ENCODE peak calls at places on chromosomes 5 and 9, in four cellular contexts. One of them, this sample, is unnamed.

GRCh38 chr5:37915078-37915736 is 75.4 kb upstream of the GDNF start:
- DNase-seq in stimulated activated CD4-positive, alpha-beta T cell treated with anti-CD3 and anti-CD28 coated beads, Interleukin-15, amount 100 ng/mL, for 1 hour: no peak
- DNase-seq in NCI-H510A treated with DMSO at 0.1 percent for 48 hours: no peak
- DNase-seq in activated CD8-positive, alpha-beta memory T cell treated with anti-CD3 and anti-CD28 coated beads for 4 hours: no peak
- DNase-seq in this sample: no peak

GRCh38 chr5:2131826-2132496 is 249.2 kb upstream of the IRX4 start:
- DNase-seq in activated CD8-positive, alpha-beta memory T cell treated with anti-CD3 and anti-CD28 coated beads for 4 hours: no peak
- DNase-seq in stimulated activated CD4-positive, alpha-beta T cell treated with anti-CD3 and anti-CD28 coated beads, Interleukin-15, amount 100 ng/mL, for 1 hour: no peak
- DNase-seq in NCI-H510A treated with DMSO at 0.1 percent for 48 hours: no peak
- DNase-seq in this sample: no peak

GRCh38 chr5:126384985-126385384 is 38.2 kb upstream of the GRAMD2B start:
- DNase-seq in stimulated activated CD4-positive, alpha-beta T cell treated with anti-CD3 and anti-CD28 coated beads, Interleukin-15, amount 100 ng/mL, for 1 hour: no peak
- DNase-seq in activated CD8-positive, alpha-beta memory T cell treated with anti-CD3 and anti-CD28 coated beads for 4 hours: no peak
- DNase-seq in NCI-H510A treated with DMSO at 0.1 percent for 48 hours: no peak
- DNase-seq in this sample: peak; percentile 84

GRCh38 chr5:159510282-159510681 is 180.0 kb upstream of the IL12B start:
- DNase-seq in NCI-H510A treated with DMSO at 0.1 percent for 48 hours: no peak
- DNase-seq in activated CD8-positive, alpha-beta memory T cell treated with anti-CD3 and anti-CD28 coated beads for 4 hours: no peak
- DNase-seq in stimulated activated CD4-positive, alpha-beta T cell treated with anti-CD3 and anti-CD28 coated beads, Interleukin-15, amount 100 ng/mL, for 1 hour: no peak
- DNase-seq in this sample: no peak

GRCh38 chr9:118522093-118523028 is 818.2 kb downstream of the TLR4 start:
- DNase-seq in NCI-H510A treated with DMSO at 0.1 percent for 48 hours: peak; percentile 17
- DNase-seq in stimulated activated CD4-positive, alpha-beta T cell treated with anti-CD3 and anti-CD28 coated beads, Interleukin-15, amount 100 ng/mL, for 1 hour: no peak
- DNase-seq in activated CD8-positive, alpha-beta memory T cell treated with anti-CD3 and anti-CD28 coated beads for 4 hours: no peak
- DNase-seq in this sample: peak; percentile 14

GRCh38 chr5:137752873-137753226 is 1.3 kb downstream of the HNRNPA0 start:
- DNase-seq in stimulated activated CD4-positive, alpha-beta T cell treated with anti-CD3 and anti-CD28 coated beads, Interleukin-15, amount 100 ng/mL, for 1 hour: peak; percentile 1
- DNase-seq in activated CD8-positive, alpha-beta memory T cell treated with anti-CD3 and anti-CD28 coated beads for 4 hours: no peak
- DNase-seq in NCI-H510A treated with DMSO at 0.1 percent for 48 hours: no peak
- DNase-seq in this sample: no peak

GRCh38 chr9:36499156-36499886 is 73.4 kb upstream of the MELK start:
- DNase-seq in activated CD8-positive, alpha-beta memory T cell treated with anti-CD3 and anti-CD28 coated beads for 4 hours: no peak
- DNase-seq in stimulated activated CD4-positive, alpha-beta T cell treated with anti-CD3 and anti-CD28 coated beads, Interleukin-15, amount 100 ng/mL, for 1 hour: no peak
- DNase-seq in NCI-H510A treated with DMSO at 0.1 percent for 48 hours: no peak
- DNase-seq in this sample: peak; percentile 88

GRCh38 chr5:179980767-179981166 is 73.1 kb upstream of the TBC1D9B start:
- DNase-seq in activated CD8-positive, alpha-beta memory T cell treated with anti-CD3 and anti-CD28 coated beads for 4 hours: no peak
- DNase-seq in stimulated activated CD4-positive, alpha-beta T cell treated with anti-CD3 and anti-CD28 coated beads, Interleukin-15, amount 100 ng/mL, for 1 hour: no peak
- DNase-seq in NCI-H510A treated with DMSO at 0.1 percent for 48 hours: no peak
- DNase-seq in this sample: no peak